ENCODE peak calls at places on chromosomes 12 and 14, in nine cellular contexts. A is HT-29; W is kidney epithelial cell; C is fibroblast of gingiva; B is BE2C; Y is glutamatergic neuron; X is effector CD8-positive, alpha-beta T cell; I is effector CD4-positive, alpha-beta T cell; K is head of caudate nucleus. U is an unnamed sample.

GRCh38 chr12:129605666-129606065 is 298.2 kb downstream of the TMEM132D start:
- DNase-seq in I (no peak), W (no peak), K (no peak), C (no peak), A (no peak), B (no peak), Y (no peak), X (no peak), U (no peak)

GRCh38 chr12:45357547-45358417 is 141.9 kb downstream of the ANO6 start:
- DNase-seq in C (no peak), Y (no peak), I (no peak), A (no peak), W (no peak), X (no peak), B (no peak), K (no peak), U (no peak)

GRCh38 chr12:128930591-128930990 is 77.3 kb downstream of the GLT1D1 start:
- DNase-seq in Y (peak), B (no peak), K (peak), X (no peak), C (no peak), W (no peak), A (no peak), I (no peak), U (no peak)

GRCh38 chr12:56206373-56207166 is 15.2 kb downstream of the RNF41 start:
- DNase-seq in X (peak), K (peak), I (peak), B (peak), A (peak), Y (peak), C (peak), W (no peak), U (peak)

GRCh38 chr12:30420561-30420960 is 275.1 kb downstream of the IPO8 start:
- DNase-seq in Y (no peak), A (no peak), C (peak), X (no peak), K (no peak), W (no peak), B (no peak), I (no peak), U (no peak)

GRCh38 chr12:107320929-107321618 is 227.7 kb upstream of the CRY1 start:
- DNase-seq in B (no peak), I (peak), Y (peak), X (peak), C (no peak), W (no peak), K (peak), A (no peak), U (no peak)

GRCh38 chr14:104939666-104940410 is 15.2 kb downstream of the PLD4 start:
- DNase-seq in C (no peak), I (no peak), A (no peak), W (no peak), X (no peak), Y (peak), B (no peak), K (no peak), U (no peak)

GRCh38 chr14:63840981-63841380 is 11.8 kb upstream of the SYNE2 start:
- DNase-seq in X (peak), K (no peak), Y (no peak), I (peak), A (no peak), W (no peak), B (peak), C (no peak), U (peak)

GRCh38 chr12:14403711-14404164 is 38.3 kb downstream of the ATF7IP start:
- DNase-seq in Y (no peak), W (peak), C (peak), A (peak), X (no peak), I (peak), B (peak), K (no peak), U (peak)

GRCh38 chr14:79659995-79660975 is 551.0 kb downstream of the DIO2 start:
- DNase-seq in Y (no peak), C (no peak), X (no peak), A (no peak), I (no peak), B (no peak), K (no peak), W (no peak), U (no peak)

GRCh38 chr14:55731881-55732498 is 152.0 kb downstream of the KTN1 start:
- DNase-seq in A (peak), K (peak), C (peak), X (peak), I (peak), B (peak), Y (peak), W (no peak), U (peak)

GRCh38 chr12:123450636-123451035 is 7.3 kb upstream of the SNRNP35 start:
- DNase-seq in K (no peak), Y (no peak), C (no peak), I (no peak), B (no peak), X (no peak), W (no peak), A (no peak), U (no peak)

GRCh38 chr12:104138747-104139186 is 757 bp upstream of the NFYB start:
- DNase-seq in W (no peak), K (peak), A (no peak), I (no peak), Y (peak), B (no peak), X (no peak), C (peak), U (peak)

GRCh38 chr12:5379737-5380496 is 52.0 kb upstream of the NTF3 start:
- DNase-seq in C (no peak), B (no peak), Y (no peak), K (no peak), I (no peak), A (peak), X (no peak), W (peak), U (peak)